ENCODE peak calls at places on chromosomes 1 and 21, in seven cellular contexts. One of them, this sample, is unnamed.

GRCh38 chr1:3369437-3370076 is 84.9 kb upstream of the ARHGEF16 start:
- DNase-seq in PC-3: peak
- DNase-seq in lower lobe of right lung: no peak
- DNase-seq in GM23338: no peak
- DNase-seq in sigmoid colon: peak
- DNase-seq in body of pancreas: no peak
- DNase-seq in dorsolateral prefrontal cortex: peak
- DNase-seq in this sample: peak

GRCh38 chr1:234696986-234697385 is 87.0 kb upstream of the IRF2BP2 start:
- DNase-seq in lower lobe of right lung: no peak
- DNase-seq in PC-3: no peak
- DNase-seq in body of pancreas: no peak
- DNase-seq in sigmoid colon: no peak
- DNase-seq in GM23338: no peak
- DNase-seq in dorsolateral prefrontal cortex: no peak
- DNase-seq in this sample: no peak

GRCh38 chr1:201546093-201546492 is 7.2 kb downstream of the NAV1 start:
- DNase-seq in dorsolateral prefrontal cortex: no peak
- DNase-seq in sigmoid colon: no peak
- DNase-seq in PC-3: no peak
- DNase-seq in GM23338: peak
- DNase-seq in body of pancreas: no peak
- DNase-seq in lower lobe of right lung: no peak
- DNase-seq in this sample: no peak

GRCh38 chr1:76254165-76255043 is 179.9 kb downstream of the ST6GALNAC3 start:
- DNase-seq in body of pancreas: no peak
- DNase-seq in sigmoid colon: no peak
- DNase-seq in PC-3: no peak
- DNase-seq in GM23338: no peak
- DNase-seq in lower lobe of right lung: no peak
- DNase-seq in dorsolateral prefrontal cortex: no peak
- DNase-seq in this sample: peak

GRCh38 chr1:215682232-215682631 is 115.1 kb downstream of the KCTD3 start:
- DNase-seq in GM23338: peak
- DNase-seq in lower lobe of right lung: no peak
- DNase-seq in body of pancreas: no peak
- DNase-seq in dorsolateral prefrontal cortex: no peak
- DNase-seq in PC-3: peak
- DNase-seq in sigmoid colon: no peak
- DNase-seq in this sample: no peak

GRCh38 chr1:91763252-91763651 is 122.7 kb downstream of the TGFBR3 start:
- DNase-seq in sigmoid colon: no peak
- DNase-seq in GM23338: no peak
- DNase-seq in lower lobe of right lung: no peak
- DNase-seq in PC-3: no peak
- DNase-seq in dorsolateral prefrontal cortex: no peak
- DNase-seq in body of pancreas: no peak
- DNase-seq in this sample: no peak

GRCh38 chr1:180415985-180416633 is 86.3 kb downstream of the ACBD6 start:
- DNase-seq in dorsolateral prefrontal cortex: no peak
- DNase-seq in lower lobe of right lung: no peak
- DNase-seq in GM23338: peak
- DNase-seq in sigmoid colon: no peak
- DNase-seq in PC-3: peak
- DNase-seq in body of pancreas: no peak
- DNase-seq in this sample: peak

GRCh38 chr21:42554251-42554937 is 40.7 kb downstream of the SLC37A1 start:
- DNase-seq in lower lobe of right lung: no peak
- DNase-seq in GM23338: peak
- DNase-seq in sigmoid colon: peak
- DNase-seq in dorsolateral prefrontal cortex: no peak
- DNase-seq in PC-3: no peak
- DNase-seq in body of pancreas: peak
- DNase-seq in this sample: no peak

GRCh38 chr1:108722292-108722691 is 9.6 kb downstream of the FNDC7 start:
- DNase-seq in body of pancreas: no peak
- DNase-seq in lower lobe of right lung: no peak
- DNase-seq in dorsolateral prefrontal cortex: no peak
- DNase-seq in PC-3: no peak
- DNase-seq in GM23338: no peak
- DNase-seq in sigmoid colon: no peak
- DNase-seq in this sample: peak

GRCh38 chr1:210922666-210923065 is 211.3 kb downstream of the KCNH1 start:
- DNase-seq in GM23338: no peak
- DNase-seq in PC-3: no peak
- DNase-seq in lower lobe of right lung: no peak
- DNase-seq in sigmoid colon: no peak
- DNase-seq in dorsolateral prefrontal cortex: no peak
- DNase-seq in body of pancreas: no peak
- DNase-seq in this sample: no peak

GRCh38 chr1:54984126-54984842 is 3.9 kb downstream of the TMEM61 start:
- DNase-seq in dorsolateral prefrontal cortex: no peak
- DNase-seq in body of pancreas: no peak
- DNase-seq in sigmoid colon: no peak
- DNase-seq in lower lobe of right lung: no peak
- DNase-seq in PC-3: no peak
- DNase-seq in GM23338: no peak
- DNase-seq in this sample: no peak

GRCh38 chr1:78038491-78038939 is 7.3 kb upstream of the GIPC2 start:
- DNase-seq in GM23338: no peak
- DNase-seq in body of pancreas: no peak
- DNase-seq in PC-3: peak
- DNase-seq in dorsolateral prefrontal cortex: no peak
- DNase-seq in lower lobe of right lung: no peak
- DNase-seq in sigmoid colon: no peak
- DNase-seq in this sample: no peak

GRCh38 chr1:168321945-168322344 is 41.3 kb downstream of the TBX19 start:
- DNase-seq in PC-3: peak
- DNase-seq in lower lobe of right lung: no peak
- DNase-seq in dorsolateral prefrontal cortex: no peak
- DNase-seq in sigmoid colon: no peak
- DNase-seq in body of pancreas: no peak
- DNase-seq in GM23338: no peak
- DNase-seq in this sample: peak

GRCh38 chr1:67683306-67683705 is 1.7 kb upstream of the GADD45A start:
- DNase-seq in sigmoid colon: no peak
- DNase-seq in lower lobe of right lung: no peak
- DNase-seq in dorsolateral prefrontal cortex: no peak
- DNase-seq in body of pancreas: no peak
- DNase-seq in PC-3: peak
- DNase-seq in GM23338: no peak
- DNase-seq in this sample: peak

GRCh38 chr1:46467183-46467504 is 22.5 kb upstream of the DMBX1 start:
- DNase-seq in body of pancreas: no peak
- DNase-seq in sigmoid colon: no peak
- DNase-seq in GM23338: no peak
- DNase-seq in PC-3: no peak
- DNase-seq in lower lobe of right lung: no peak
- DNase-seq in dorsolateral prefrontal cortex: no peak
- DNase-seq in this sample: no peak

GRCh38 chr1:51524817-51525216 is 5.8 kb upstream of the EPS15 start:
- DNase-seq in dorsolateral prefrontal cortex: no peak
- DNase-seq in GM23338: no peak
- DNase-seq in PC-3: no peak
- DNase-seq in body of pancreas: no peak
- DNase-seq in lower lobe of right lung: no peak
- DNase-seq in sigmoid colon: no peak
- DNase-seq in this sample: no peak

GRCh38 chr1:113874017-113874879 is 2.7 kb upstream of the PTPN22 start:
- DNase-seq in body of pancreas: peak
- DNase-seq in GM23338: peak
- DNase-seq in PC-3: peak
- DNase-seq in lower lobe of right lung: no peak
- DNase-seq in sigmoid colon: no peak
- DNase-seq in dorsolateral prefrontal cortex: no peak
- DNase-seq in this sample: no peak

GRCh38 chr1:185644531-185644930 is 89.7 kb upstream of the HMCN1 start:
- DNase-seq in body of pancreas: no peak
- DNase-seq in GM23338: no peak
- DNase-seq in PC-3: peak
- DNase-seq in sigmoid colon: no peak
- DNase-seq in lower lobe of right lung: no peak
- DNase-seq in dorsolateral prefrontal cortex: no peak
- DNase-seq in this sample: no peak

GRCh38 chr21:32524010-32524719 is 61.2 kb downstream of the TCP10L start:
- DNase-seq in body of pancreas: no peak
- DNase-seq in GM23338: no peak
- DNase-seq in lower lobe of right lung: no peak
- DNase-seq in PC-3: no peak
- DNase-seq in sigmoid colon: peak
- DNase-seq in dorsolateral prefrontal cortex: no peak
- DNase-seq in this sample: peak

GRCh38 chr1:51192213-51192843 is 43.7 kb upstream of the RNF11 start:
- DNase-seq in PC-3: peak
- DNase-seq in dorsolateral prefrontal cortex: peak
- DNase-seq in sigmoid colon: peak
- DNase-seq in GM23338: peak
- DNase-seq in body of pancreas: peak
- DNase-seq in lower lobe of right lung: peak
- DNase-seq in this sample: peak

GRCh38 chr1:167447521-167448136 is 70.7 kb downstream of the CD247 start:
- DNase-seq in PC-3: peak
- DNase-seq in lower lobe of right lung: peak
- DNase-seq in sigmoid colon: no peak
- DNase-seq in dorsolateral prefrontal cortex: no peak
- DNase-seq in GM23338: peak
- DNase-seq in body of pancreas: peak
- DNase-seq in this sample: no peak

GRCh38 chr1:244311784-244312532 is 139.8 kb downstream of the ADSS2 start:
- DNase-seq in lower lobe of right lung: no peak
- DNase-seq in GM23338: no peak
- DNase-seq in dorsolateral prefrontal cortex: no peak
- DNase-seq in sigmoid colon: no peak
- DNase-seq in body of pancreas: no peak
- DNase-seq in PC-3: no peak
- DNase-seq in this sample: peak

DNA sequence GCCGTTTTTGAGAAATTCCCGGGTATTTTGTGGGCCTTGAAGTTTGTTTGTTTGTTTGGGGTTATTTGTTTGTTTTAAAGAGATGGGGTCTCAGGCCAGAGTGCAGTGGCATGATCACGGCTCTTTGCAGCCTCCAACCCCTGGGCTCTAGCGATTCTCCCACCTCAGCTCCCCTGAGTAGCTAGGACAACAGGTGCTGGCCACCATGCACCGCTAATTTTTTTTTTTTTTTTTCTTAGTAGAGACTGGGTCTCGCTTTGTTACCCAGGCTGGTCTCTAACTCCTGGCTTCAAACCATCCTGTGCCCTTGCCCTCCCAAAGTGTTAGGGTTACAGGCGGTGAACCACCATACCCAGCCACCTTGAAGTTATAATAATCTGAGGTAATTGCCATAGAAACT is 2.0 kb downstream of the CHTOP start:
- DNase-seq in body of pancreas: no peak
- DNase-seq in sigmoid colon: no peak
- DNase-seq in PC-3: no peak
- DNase-seq in GM23338: no peak
- DNase-seq in lower lobe of right lung: no peak
- DNase-seq in dorsolateral prefrontal cortex: no peak
- DNase-seq in this sample: no peak
- H3K4me3 ChIP-seq in body of pancreas: peak
- H3K4me3 ChIP-seq in sigmoid colon: peak
- H3K4me3 ChIP-seq in PC-3: peak
- H3K4me3 ChIP-seq in GM23338: peak
- H3K4me3 ChIP-seq in lower lobe of right lung: peak
- H3K4me3 ChIP-seq in dorsolateral prefrontal cortex: peak
- H3K4me3 ChIP-seq in this sample: peak

DNA sequence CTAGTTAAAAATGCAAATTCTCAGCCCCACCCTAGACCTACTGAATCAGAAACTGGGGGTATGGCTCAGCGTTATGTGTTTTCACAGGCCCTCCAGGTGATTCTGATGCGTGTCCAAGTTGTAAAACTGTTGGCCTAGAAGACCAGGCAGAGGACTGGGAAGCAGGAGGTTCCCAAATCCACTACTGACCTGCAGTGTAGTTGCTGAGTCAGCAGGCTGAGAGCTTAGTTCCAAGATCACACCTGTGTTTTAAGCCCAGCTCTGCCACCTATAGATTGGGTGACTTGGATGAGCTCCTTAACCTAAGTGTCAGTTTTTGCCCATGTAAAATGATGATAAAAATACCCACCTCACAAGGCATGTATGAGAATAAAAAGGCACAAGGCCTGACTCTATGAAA is 4.1 kb downstream of the GRHL3 start:
- DNase-seq in sigmoid colon: no peak
- DNase-seq in dorsolateral prefrontal cortex: no peak
- DNase-seq in GM23338: no peak
- DNase-seq in lower lobe of right lung: no peak
- DNase-seq in PC-3: peak
- DNase-seq in body of pancreas: no peak
- DNase-seq in this sample: no peak
- TF ChIP-seq CTCF in sigmoid colon: no peak
- TF ChIP-seq CTCF in dorsolateral prefrontal cortex: no peak
- TF ChIP-seq CTCF in GM23338: no peak
- TF ChIP-seq CTCF in lower lobe of right lung: no peak
- TF ChIP-seq CTCF in PC-3: no peak
- TF ChIP-seq CTCF in body of pancreas: no peak
- TF ChIP-seq CTCF in this sample: no peak

DNA sequence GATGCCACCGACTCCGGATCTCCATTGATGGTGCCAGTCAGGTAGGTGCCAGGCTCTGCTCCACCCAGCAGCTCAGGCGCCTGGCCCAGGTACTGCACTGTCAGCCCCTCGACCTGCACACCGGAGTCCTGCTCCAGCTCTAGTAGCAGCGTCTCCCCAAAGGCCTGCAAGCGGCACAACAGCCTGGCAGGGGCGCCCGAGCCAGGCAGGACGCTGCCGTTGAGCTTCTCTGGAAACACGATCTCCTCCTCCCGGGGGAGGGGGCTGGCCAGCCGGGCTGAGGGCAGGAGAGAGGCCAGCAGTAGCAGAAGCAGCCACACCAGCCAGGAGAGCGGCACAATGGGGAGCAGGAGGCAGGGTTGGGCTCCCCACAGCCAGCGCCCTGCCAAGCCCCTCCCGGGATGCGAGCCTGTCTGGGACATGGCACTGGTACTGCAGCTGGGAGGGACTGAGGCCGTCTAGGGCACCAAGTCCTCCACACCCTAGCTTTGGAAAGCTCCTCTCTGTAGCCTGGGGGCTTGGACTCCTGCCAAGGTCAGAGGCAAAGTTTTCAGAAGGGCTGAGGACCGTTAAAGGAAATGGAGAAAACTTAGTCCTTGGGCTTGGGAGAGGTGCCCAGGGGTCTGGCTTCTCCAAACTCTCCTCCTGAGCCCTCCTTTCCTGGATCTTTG is 513 bp downstream of the ADAMTS4 start:
- DNase-seq in GM23338: peak
- DNase-seq in PC-3: peak
- DNase-seq in sigmoid colon: peak
- DNase-seq in lower lobe of right lung: no peak
- DNase-seq in body of pancreas: no peak
- DNase-seq in dorsolateral prefrontal cortex: peak
- DNase-seq in this sample: peak
- H3K4me3 ChIP-seq in GM23338: peak
- H3K4me3 ChIP-seq in PC-3: no peak
- H3K4me3 ChIP-seq in sigmoid colon: peak
- H3K4me3 ChIP-seq in lower lobe of right lung: peak
- H3K4me3 ChIP-seq in body of pancreas: no peak
- H3K4me3 ChIP-seq in dorsolateral prefrontal cortex: peak
- H3K4me3 ChIP-seq in this sample: peak

GRCh38 chr21:38911523-38912354 is 106.0 kb downstream of the ETS2 start:
- DNase-seq in sigmoid colon: no peak
- DNase-seq in dorsolateral prefrontal cortex: no peak
- DNase-seq in body of pancreas: peak
- DNase-seq in PC-3: peak
- DNase-seq in GM23338: no peak
- DNase-seq in lower lobe of right lung: no peak
- DNase-seq in this sample: no peak
- TF ChIP-seq CTCF in sigmoid colon: no peak
- TF ChIP-seq CTCF in dorsolateral prefrontal cortex: no peak
- TF ChIP-seq CTCF in body of pancreas: no peak
- TF ChIP-seq CTCF in PC-3: no peak
- TF ChIP-seq CTCF in GM23338: no peak
- TF ChIP-seq CTCF in lower lobe of right lung: no peak
- TF ChIP-seq CTCF in this sample: no peak

This sample was measured in foreskin fibroblast.